ENCODE peak calls at places on chromosome 9, in ten cellular contexts. Q is progenitor cell of endocrine pancreas, T is cardiac fibroblast, U is heart left ventricle, R is transverse colon, X is adrenal gland, O is esophagus squamous epithelium, V is IMR-90, E is A549, B is fibroblast of mammary gland. D is an unnamed sample.

GRCh38 chr9:2243666-2244555 is 228.8 kb downstream of the SMARCA2 start:
- DNase-seq in U (no peak), B (no peak), R (no peak), O (no peak), T (peak; percentile 74), Q (no peak), V (no peak), X (no peak), E (no peak), D (no peak)

GRCh38 chr9:78234810-78235209 is 1.1 kb upstream of the CEP78 start:
- DNase-seq in U (no peak), E (no peak), R (no peak), V (peak; percentile 39), O (no peak), X (no peak), T (peak; percentile 51), B (peak; percentile 16), Q (no peak), D (no peak)

GRCh38 chr9:135214706-135215105 is 127.2 kb downstream of the OLFM1 start:
- DNase-seq in X (peak; percentile 1), R (no peak), B (no peak), O (no peak), Q (no peak), U (peak; percentile 3), V (no peak), T (no peak), E (no peak), D (peak; percentile 9)

GRCh38 chr9:42386477-42386876 is 203.0 kb downstream of the SPATA31A6 start:
- DNase-seq in O (no peak), U (no peak), V (no peak), Q (no peak), T (no peak), E (no peak), B (peak; percentile 2), X (no peak), R (no peak), D (no peak)

GRCh38 chr9:91948423-91949292 is 1.4 kb downstream of the ROR2 start:
- DNase-seq in B (peak; percentile 51), Q (peak; percentile 70), O (no peak), T (no peak), R (peak; percentile 66), V (peak; percentile 57), U (no peak), X (peak; percentile 75), E (peak; percentile 56), D (peak; percentile 79)

GRCh38 chr9:80968611-80969010 is 720.7 kb downstream of the TLE1 start:
- DNase-seq in U (no peak), O (no peak), Q (no peak), R (no peak), X (no peak), B (peak; percentile 71), V (peak; percentile 87), E (no peak), T (peak; percentile 87), D (no peak)

GRCh38 chr9:89941875-89942274 is 337.1 kb downstream of the GADD45G start:
- DNase-seq in X (no peak), T (peak; percentile 1), Q (no peak), R (no peak), U (no peak), E (peak; percentile 19), B (peak; percentile 68), V (peak; percentile 93), O (no peak), D (no peak)

GRCh38 chr9:73853547-73853946 is 643.6 kb upstream of the RORB start:
- DNase-seq in X (no peak), T (no peak), V (no peak), O (no peak), R (no peak), B (no peak), E (no peak), U (no peak), Q (no peak), D (no peak)

GRCh38 chr9:7298123-7298522 is 501.5 kb downstream of the DMAC1 start:
- DNase-seq in U (no peak), R (no peak), E (no peak), T (no peak), B (no peak), V (no peak), O (no peak), X (no peak), Q (no peak), D (no peak)

DNA sequence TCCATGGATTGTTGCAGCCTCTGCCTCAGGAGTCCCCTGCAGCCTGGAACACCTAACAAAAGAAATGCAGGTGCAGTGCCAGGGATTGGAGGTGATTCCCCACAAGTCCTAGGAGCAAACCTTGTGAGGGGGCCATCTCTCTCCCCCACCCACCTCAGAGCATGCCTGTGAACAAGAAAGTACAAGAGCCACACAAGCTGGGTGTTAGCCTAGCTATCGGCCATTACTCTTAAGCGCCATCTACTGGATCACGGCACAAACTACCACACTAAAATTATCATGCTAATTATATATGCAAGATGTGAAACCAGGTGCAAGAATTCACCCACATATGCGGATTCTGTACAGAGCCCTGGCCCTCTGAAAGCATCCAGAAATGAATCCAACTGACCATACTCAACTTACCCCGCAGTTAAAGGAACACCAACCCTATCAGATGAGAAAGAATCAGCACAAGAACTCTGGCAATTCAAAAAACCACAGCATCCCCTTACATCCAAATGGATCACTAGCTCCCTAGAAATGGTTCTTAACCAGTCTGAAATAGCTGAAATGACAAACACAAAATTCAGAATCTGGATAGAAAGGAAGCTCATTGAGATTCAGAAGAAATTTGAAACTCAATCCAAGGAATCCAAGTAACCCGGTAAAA is 16.5 kb upstream of the PRSS3 start:
- DNase-seq in T (peak; percentile 79), B (peak; percentile 64), X (peak; percentile 33), Q (peak; percentile 34), O (no peak), E (peak; percentile 76), V (peak; percentile 59), U (no peak), R (peak; percentile 44), D (no peak)
- TF ChIP-seq CTCF in T (peak; percentile 83), B (peak; percentile 91), X (peak; percentile 43), Q (peak; percentile 84), O (peak; percentile 76), E (peak; percentile 87), V (peak; percentile 75), U (peak; percentile 76), R (peak; percentile 79), D (peak; percentile 76)

GRCh38 chr9:83583151-83584014 is 39.6 kb upstream of the IDNK start:
- DNase-seq in B (peak; percentile 67), E (peak; percentile 55), U (peak; percentile 47), V (peak; percentile 59), T (peak; percentile 79), O (no peak), Q (peak; percentile 39), X (peak; percentile 43), R (peak; percentile 27), D (peak; percentile 67)
- TF ChIP-seq CTCF in B (peak; percentile 89), E (peak; percentile 60), U (peak; percentile 62), V (peak; percentile 67), T (peak; percentile 90), O (peak; percentile 46), Q (peak; percentile 80), X (peak; percentile 54), R (peak; percentile 62), D (peak; percentile 85)

DNA sequence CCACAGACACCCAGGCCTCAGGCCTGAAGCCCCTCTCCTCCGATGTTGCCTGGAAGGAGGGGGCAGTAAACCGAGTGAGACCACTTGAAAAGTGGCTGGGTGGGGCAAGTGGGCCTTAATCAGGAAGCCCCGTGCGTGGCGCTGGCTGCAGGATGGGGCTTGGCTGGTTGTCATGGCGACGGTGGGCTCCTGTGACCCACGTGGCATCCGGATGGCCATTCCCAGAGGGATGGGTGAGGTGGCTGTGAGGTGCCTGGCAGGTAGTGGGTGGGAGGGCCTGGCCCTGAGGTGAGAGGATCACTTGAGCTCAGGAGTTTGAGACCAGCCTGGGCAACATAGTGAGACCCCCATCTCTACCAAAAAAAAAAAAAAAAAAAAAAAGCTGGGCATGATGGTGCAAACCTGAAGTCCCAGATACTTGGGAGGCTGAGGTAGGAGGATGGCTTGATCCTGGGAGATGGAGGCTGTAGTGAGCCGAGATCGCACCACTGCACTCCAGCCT is 5.2 kb downstream of the GPSM1 start:
- DNase-seq in O (no peak), R (no peak), B (no peak), T (no peak), U (no peak), V (no peak), X (no peak), E (no peak), Q (no peak), D (no peak)
- TF ChIP-seq CTCF in O (no peak), R (no peak), B (no peak), T (no peak), U (no peak), V (no peak), X (no peak), E (no peak), Q (no peak), D (no peak)

GRCh38 chr9:126502417-126503332 is 111.1 kb upstream of the LMX1B start:
- DNase-seq in B (no peak), U (no peak), X (no peak), Q (no peak), R (no peak), O (no peak), V (no peak), T (no peak), E (no peak), D (no peak)
- TF ChIP-seq CTCF in B (no peak), U (no peak), X (no peak), Q (no peak), R (no peak), O (no peak), V (no peak), T (no peak), E (no peak), D (no peak)

GRCh38 chr9:109771084-109771483 is 8.9 kb upstream of the PALM2AKAP2 start:
- DNase-seq in U (no peak), O (no peak), V (peak; percentile 78), X (no peak), T (peak; percentile 55), R (no peak), E (no peak), Q (no peak), B (peak; percentile 46), D (no peak)
- TF ChIP-seq CTCF in U (no peak), O (no peak), V (no peak), X (no peak), T (no peak), R (no peak), E (no peak), Q (no peak), B (no peak), D (no peak)

GRCh38 chr9:72364679-72365524 is at the start of gene ZFAND5:
- DNase-seq in O (peak; percentile 81), U (peak; percentile 100), T (peak; percentile 99), V (peak; percentile 98), Q (peak; percentile 85), E (peak; percentile 98), X (peak; percentile 99), R (peak; percentile 98), B (peak; percentile 97), D (peak; percentile 98)
- TF ChIP-seq CTCF in O (no peak), U (no peak), T (no peak), V (peak; percentile 26), Q (peak; percentile 8), E (peak; percentile 21), X (no peak), R (peak; percentile 6), B (no peak), D (no peak)